ENCODE peak calls at places on chromosomes 4 and X, in six cellular contexts. One of them, this sample, is unnamed.

GRCh38 chr4:33357121-33357520 is 2637.0 kb downstream of the PCDH7 start:
- DNase-seq in naive thymus-derived CD4-positive, alpha-beta T cell: no peak
- DNase-seq in IMR-90: no peak
- DNase-seq in heart right ventricle: no peak
- DNase-seq in cardiac muscle cell: no peak
- DNase-seq in GM23248: no peak
- DNase-seq in this sample: no peak

GRCh38 chr4:36414248-36414647 is 132.8 kb downstream of the DTHD1 start:
- DNase-seq in naive thymus-derived CD4-positive, alpha-beta T cell: no peak
- DNase-seq in IMR-90: no peak
- DNase-seq in heart right ventricle: no peak
- DNase-seq in cardiac muscle cell: no peak
- DNase-seq in GM23248: no peak
- DNase-seq in this sample: no peak

GRCh38 chr4:120842046-120842445 is 80.5 kb downstream of the PRDM5 start:
- DNase-seq in naive thymus-derived CD4-positive, alpha-beta T cell: no peak
- DNase-seq in IMR-90: peak; percentile 77
- DNase-seq in heart right ventricle: no peak
- DNase-seq in cardiac muscle cell: peak; percentile 61
- DNase-seq in GM23248: peak; percentile 54
- DNase-seq in this sample: no peak

GRCh38 chr4:185872747-185873380 is 60.9 kb upstream of the SORBS2 start:
- DNase-seq in naive thymus-derived CD4-positive, alpha-beta T cell: no peak
- DNase-seq in IMR-90: peak; percentile 12
- DNase-seq in heart right ventricle: no peak
- DNase-seq in cardiac muscle cell: no peak
- DNase-seq in GM23248: no peak
- DNase-seq in this sample: no peak

GRCh38 chr4:39936565-39937418 is 40.9 kb downstream of the PDS5A start:
- DNase-seq in naive thymus-derived CD4-positive, alpha-beta T cell: no peak
- DNase-seq in IMR-90: no peak
- DNase-seq in heart right ventricle: no peak
- DNase-seq in cardiac muscle cell: no peak
- DNase-seq in GM23248: no peak
- DNase-seq in this sample: no peak

GRCh38 chrX:12245650-12246645 is 107.7 kb downstream of the FRMPD4 start:
- DNase-seq in naive thymus-derived CD4-positive, alpha-beta T cell: no peak
- DNase-seq in IMR-90: peak; percentile 57
- DNase-seq in heart right ventricle: no peak
- DNase-seq in cardiac muscle cell: peak; percentile 74
- DNase-seq in GM23248: peak; percentile 0
- DNase-seq in this sample: no peak

GRCh38 chrX:9835585-9836210 is 49.5 kb downstream of the SHROOM2 start:
- DNase-seq in naive thymus-derived CD4-positive, alpha-beta T cell: no peak
- DNase-seq in IMR-90: no peak
- DNase-seq in heart right ventricle: no peak
- DNase-seq in cardiac muscle cell: no peak
- DNase-seq in GM23248: peak; percentile 37
- DNase-seq in this sample: no peak

GRCh38 chr4:26238426-26238781 is 82.4 kb upstream of the RBPJ start:
- DNase-seq in naive thymus-derived CD4-positive, alpha-beta T cell: no peak
- DNase-seq in IMR-90: no peak
- DNase-seq in heart right ventricle: no peak
- DNase-seq in cardiac muscle cell: no peak
- DNase-seq in GM23248: no peak
- DNase-seq in this sample: no peak

GRCh38 chr4:54904953-54905352 is 220.4 kb downstream of the KDR start:
- DNase-seq in naive thymus-derived CD4-positive, alpha-beta T cell: no peak
- DNase-seq in IMR-90: no peak
- DNase-seq in heart right ventricle: no peak
- DNase-seq in cardiac muscle cell: no peak
- DNase-seq in GM23248: no peak
- DNase-seq in this sample: no peak

GRCh38 chr4:1983846-1984405 is 24.8 kb downstream of the NELFA start:
- DNase-seq in naive thymus-derived CD4-positive, alpha-beta T cell: no peak
- DNase-seq in IMR-90: no peak
- DNase-seq in heart right ventricle: peak; percentile 50
- DNase-seq in cardiac muscle cell: peak; percentile 47
- DNase-seq in GM23248: no peak
- DNase-seq in this sample: no peak

GRCh38 chr4:151218343-151218742 is 58.6 kb upstream of the PRSS48 start:
- DNase-seq in naive thymus-derived CD4-positive, alpha-beta T cell: no peak
- DNase-seq in IMR-90: peak; percentile 53
- DNase-seq in heart right ventricle: no peak
- DNase-seq in cardiac muscle cell: peak; percentile 59
- DNase-seq in GM23248: peak; percentile 58
- DNase-seq in this sample: no peak

GRCh38 chr4:186792994-186793393 is 69.3 kb upstream of the FAT1 start:
- DNase-seq in naive thymus-derived CD4-positive, alpha-beta T cell: no peak
- DNase-seq in IMR-90: peak; percentile 68
- DNase-seq in heart right ventricle: no peak
- DNase-seq in cardiac muscle cell: peak; percentile 59
- DNase-seq in GM23248: peak; percentile 62
- DNase-seq in this sample: no peak

GRCh38 chrX:152635941-152636340 is 1.8 kb upstream of the GABRQ start:
- DNase-seq in naive thymus-derived CD4-positive, alpha-beta T cell: no peak
- DNase-seq in IMR-90: peak; percentile 50
- DNase-seq in heart right ventricle: no peak
- DNase-seq in cardiac muscle cell: peak; percentile 73
- DNase-seq in GM23248: peak; percentile 66
- DNase-seq in this sample: no peak

GRCh38 chr4:150119492-150119891 is 41.2 kb downstream of the DCLK2 start:
- DNase-seq in naive thymus-derived CD4-positive, alpha-beta T cell: no peak
- DNase-seq in IMR-90: peak; percentile 57
- DNase-seq in heart right ventricle: no peak
- DNase-seq in cardiac muscle cell: peak; percentile 33
- DNase-seq in GM23248: peak; percentile 71
- DNase-seq in this sample: no peak

GRCh38 chr4:94455081-94455480 is 3.3 kb downstream of the PDLIM5 start:
- DNase-seq in naive thymus-derived CD4-positive, alpha-beta T cell: no peak
- DNase-seq in IMR-90: peak; percentile 88
- DNase-seq in heart right ventricle: peak; percentile 46
- DNase-seq in cardiac muscle cell: peak; percentile 90
- DNase-seq in GM23248: peak; percentile 93
- DNase-seq in this sample: no peak

GRCh38 chr4:102883278-102883677 is 14.5 kb downstream of the CISD2 start:
- DNase-seq in naive thymus-derived CD4-positive, alpha-beta T cell: no peak
- DNase-seq in IMR-90: no peak
- DNase-seq in heart right ventricle: no peak
- DNase-seq in cardiac muscle cell: no peak
- DNase-seq in GM23248: no peak
- DNase-seq in this sample: no peak

GRCh38 chr4:102878901-102879300 is 10.1 kb downstream of the CISD2 start:
- DNase-seq in naive thymus-derived CD4-positive, alpha-beta T cell: no peak
- DNase-seq in IMR-90: no peak
- DNase-seq in heart right ventricle: no peak
- DNase-seq in cardiac muscle cell: no peak
- DNase-seq in GM23248: no peak
- DNase-seq in this sample: no peak
- H3K27ac ChIP-seq in naive thymus-derived CD4-positive, alpha-beta T cell: no peak overlapping the region
- H3K27ac ChIP-seq in IMR-90: no peak overlapping the region
- H3K27ac ChIP-seq in heart right ventricle: no peak overlapping the region
- H3K27ac ChIP-seq in cardiac muscle cell: no peak overlapping the region
- H3K27ac ChIP-seq in GM23248: no peak overlapping the region
- H3K27ac ChIP-seq in this sample: peak overlapping the region; percentile 34

DNA sequence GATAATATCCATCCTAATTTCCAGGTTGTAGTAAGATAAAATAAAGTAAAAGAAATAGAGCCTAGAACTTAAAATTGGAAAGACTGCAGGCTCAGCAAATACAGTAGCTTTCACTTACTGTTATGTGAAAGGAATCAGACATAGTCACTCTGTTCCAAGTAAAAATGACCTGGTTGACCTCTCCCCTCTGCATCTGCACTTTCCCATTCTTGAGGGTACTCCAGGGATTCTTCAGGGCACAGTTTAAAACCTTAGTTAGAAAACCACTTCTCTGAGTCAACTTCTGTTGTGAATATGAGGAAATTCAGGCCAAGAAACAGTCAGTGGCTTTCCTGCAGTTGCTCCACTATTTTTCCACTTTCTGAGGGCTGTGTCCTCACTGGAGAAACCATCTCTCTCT is 42.9 kb downstream of the FRAS1 start:
- DNase-seq in naive thymus-derived CD4-positive, alpha-beta T cell: no peak
- DNase-seq in IMR-90: no peak
- DNase-seq in heart right ventricle: no peak
- DNase-seq in cardiac muscle cell: peak; percentile 48
- DNase-seq in GM23248: peak; percentile 60
- DNase-seq in this sample: no peak
- H3K27ac ChIP-seq in naive thymus-derived CD4-positive, alpha-beta T cell: no peak overlapping the region
- H3K27ac ChIP-seq in IMR-90: no peak overlapping the region
- H3K27ac ChIP-seq in heart right ventricle: no peak overlapping the region
- H3K27ac ChIP-seq in cardiac muscle cell: peak overlapping the region; percentile 93
- H3K27ac ChIP-seq in GM23248: no peak overlapping the region
- H3K27ac ChIP-seq in this sample: no peak overlapping the region

GRCh38 chrX:71619193-71619592 is 882 bp upstream of the CXCR3 start:
- DNase-seq in naive thymus-derived CD4-positive, alpha-beta T cell: no peak
- DNase-seq in IMR-90: no peak
- DNase-seq in heart right ventricle: no peak
- DNase-seq in cardiac muscle cell: no peak
- DNase-seq in GM23248: no peak
- DNase-seq in this sample: no peak

GRCh38 chrX:71623714-71624113 is 5.4 kb upstream of the CXCR3 start:
- DNase-seq in naive thymus-derived CD4-positive, alpha-beta T cell: no peak
- DNase-seq in IMR-90: no peak
- DNase-seq in heart right ventricle: no peak
- DNase-seq in cardiac muscle cell: no peak
- DNase-seq in GM23248: no peak
- DNase-seq in this sample: no peak

GRCh38 chrX:71623105-71623450 is 4.8 kb upstream of the CXCR3 start:
- DNase-seq in naive thymus-derived CD4-positive, alpha-beta T cell: no peak
- DNase-seq in IMR-90: no peak
- DNase-seq in heart right ventricle: no peak
- DNase-seq in cardiac muscle cell: no peak
- DNase-seq in GM23248: no peak
- DNase-seq in this sample: no peak

GRCh38 chrX:71622347-71623104 is 4.2 kb upstream of the CXCR3 start:
- DNase-seq in naive thymus-derived CD4-positive, alpha-beta T cell: no peak
- DNase-seq in IMR-90: peak; percentile 57
- DNase-seq in heart right ventricle: peak; percentile 78
- DNase-seq in cardiac muscle cell: peak; percentile 83
- DNase-seq in GM23248: peak; percentile 78
- DNase-seq in this sample: no peak

DNA sequence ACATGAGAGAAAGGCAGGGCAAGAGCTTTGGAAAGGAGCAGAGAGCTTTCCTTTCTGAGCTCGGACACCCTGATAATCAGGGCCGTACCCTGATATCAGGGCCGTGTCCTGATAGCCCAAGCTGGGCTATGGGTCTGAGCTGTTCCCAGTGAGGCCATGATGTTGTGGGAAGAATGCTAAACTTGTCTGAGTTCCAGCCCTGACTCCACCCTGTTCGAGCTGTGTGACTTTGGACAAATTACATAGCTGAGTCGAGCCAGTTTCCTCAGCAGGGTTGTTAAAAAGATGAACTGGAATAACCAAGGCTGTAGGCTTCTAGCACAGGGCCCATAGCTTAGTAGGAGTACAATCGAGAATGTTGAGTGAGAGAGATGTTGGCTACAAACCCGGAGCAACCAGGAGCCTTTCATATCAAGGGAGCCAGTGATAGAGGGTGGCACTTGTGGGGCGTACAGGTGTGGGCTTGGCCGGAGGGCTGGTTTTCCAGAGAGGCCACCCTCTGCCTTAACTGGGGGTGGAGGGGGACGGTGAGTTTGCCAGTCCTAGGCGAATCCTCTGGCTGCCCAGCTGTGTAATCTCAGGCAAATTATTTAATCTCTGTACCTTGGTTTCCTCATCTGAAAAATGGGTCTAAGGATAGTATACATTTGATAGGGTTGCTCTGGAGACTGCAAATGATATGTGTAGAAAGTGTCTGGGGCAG is 3.5 kb upstream of the CXCR3 start:
- DNase-seq in naive thymus-derived CD4-positive, alpha-beta T cell: no peak
- DNase-seq in IMR-90: peak; percentile 16
- DNase-seq in heart right ventricle: no peak
- DNase-seq in cardiac muscle cell: peak; percentile 20
- DNase-seq in GM23248: peak; percentile 56
- DNase-seq in this sample: no peak
- H3K27ac ChIP-seq in naive thymus-derived CD4-positive, alpha-beta T cell: no peak overlapping the region
- H3K27ac ChIP-seq in IMR-90: no peak overlapping the region
- H3K27ac ChIP-seq in heart right ventricle: peak overlapping the region; percentile 71
- H3K27ac ChIP-seq in cardiac muscle cell: no peak overlapping the region
- H3K27ac ChIP-seq in GM23248: peak overlapping the region; percentile 35
- H3K27ac ChIP-seq in this sample: no peak overlapping the region

DNA sequence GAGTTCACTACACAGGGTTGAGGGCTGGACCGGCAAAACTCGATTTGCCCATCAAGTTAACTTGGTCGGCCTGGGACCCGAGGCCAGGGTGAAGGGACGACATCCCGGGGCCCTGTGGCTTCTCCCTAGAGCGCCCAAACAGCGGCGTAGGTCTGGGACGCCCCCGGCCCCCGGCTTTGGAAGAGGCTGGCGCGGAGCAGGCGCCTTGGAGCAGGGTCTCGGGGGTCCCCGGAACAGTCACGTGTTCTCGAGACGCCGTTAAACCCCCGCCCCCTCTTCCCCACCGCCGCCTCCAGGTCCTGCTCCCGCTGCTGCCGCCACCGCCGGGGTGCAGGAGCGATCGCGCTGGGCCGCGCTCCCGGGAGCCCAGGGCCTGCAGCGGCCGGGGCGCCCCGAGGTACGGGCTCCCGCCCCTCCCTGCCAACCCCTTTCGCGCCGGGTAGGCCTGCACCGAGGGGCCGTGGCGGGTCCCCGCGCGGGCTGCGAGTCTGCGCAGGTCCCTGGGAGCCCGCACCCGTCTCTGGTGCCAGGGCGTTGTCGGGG is at the start of gene NPY5R:
- DNase-seq in naive thymus-derived CD4-positive, alpha-beta T cell: no peak
- DNase-seq in IMR-90: no peak
- DNase-seq in heart right ventricle: no peak
- DNase-seq in cardiac muscle cell: no peak
- DNase-seq in GM23248: no peak
- DNase-seq in this sample: no peak
- H3K27ac ChIP-seq in naive thymus-derived CD4-positive, alpha-beta T cell: no peak within 1 kb of the TSS
- H3K27ac ChIP-seq in IMR-90: no peak within 1 kb of the TSS
- H3K27ac ChIP-seq in heart right ventricle: peak within 1 kb of the TSS; percentile 22
- H3K27ac ChIP-seq in cardiac muscle cell: no peak within 1 kb of the TSS
- H3K27ac ChIP-seq in GM23248: no peak within 1 kb of the TSS
- H3K27ac ChIP-seq in this sample: peak within 1 kb of the TSS; percentile 91

GRCh38 chr4:43251760-43252317 is 359.3 kb downstream of the GRXCR1 start:
- DNase-seq in naive thymus-derived CD4-positive, alpha-beta T cell: no peak
- DNase-seq in IMR-90: peak; percentile 15
- DNase-seq in heart right ventricle: no peak
- DNase-seq in cardiac muscle cell: no peak
- DNase-seq in GM23248: peak; percentile 9
- DNase-seq in this sample: no peak
- H3K27ac ChIP-seq in naive thymus-derived CD4-positive, alpha-beta T cell: no peak overlapping the region
- H3K27ac ChIP-seq in IMR-90: no peak overlapping the region
- H3K27ac ChIP-seq in heart right ventricle: no peak overlapping the region
- H3K27ac ChIP-seq in cardiac muscle cell: no peak overlapping the region
- H3K27ac ChIP-seq in GM23248: no peak overlapping the region
- H3K27ac ChIP-seq in this sample: no peak overlapping the region